ENCODE peak calls at places on chromosomes 2 and 18, in seven cellular contexts. G is prostate gland; H is SJSA1; I is mesenchymal stem cell; N is CD4-positive, alpha-beta memory T cell; X is psoas muscle; W is tibial nerve. R is an unnamed sample. For H3K9me3, the result is how much of the 10 kb centered on the place peaks cover.

GRCh38 chr2:232230557-232230956 is 148.0 kb upstream of the ALPP start:
- DNase-seq in W (no peak), N (no peak), X (no peak), G (no peak), H (no peak), I (no peak), R (no peak)

GRCh38 chr2:128786296-128786695 is 467.6 kb upstream of the HS6ST1 start:
- DNase-seq in H (no peak), X (no peak), G (no peak), I (no peak), N (no peak), W (no peak), R (no peak)

GRCh38 chr2:11940799-11941198 is 194.4 kb downstream of the LPIN1 start:
- DNase-seq in G (no peak), I (no peak), H (no peak), X (no peak), N (no peak), W (no peak), R (no peak)

GRCh38 chr2:139828011-139828410 is 1047.8 kb upstream of the NXPH2 start:
- DNase-seq in G (no peak), H (no peak), W (no peak), I (no peak), X (no peak), N (no peak), R (no peak)

GRCh38 chr2:132754392-132754791 is 84.4 kb upstream of the LYPD1 start:
- DNase-seq in I (no peak), N (no peak), W (no peak), X (no peak), G (no peak), H (no peak), R (no peak)

GRCh38 chr2:100886054-100886453 is 66.1 kb downstream of the NPAS2 start:
- DNase-seq in W (no peak), H (no peak), N (no peak), I (peak), X (no peak), G (no peak), R (no peak)

GRCh38 chr18:49371786-49372185 is 88.7 kb downstream of the DYM start:
- DNase-seq in G (no peak), W (no peak), N (no peak), X (no peak), I (no peak), H (no peak), R (no peak)

GRCh38 chr2:184628051-184628450 is 29.7 kb downstream of the ZNF804A start:
- DNase-seq in N (no peak), W (no peak), I (no peak), H (no peak), G (no peak), X (no peak), R (no peak)

GRCh38 chr2:49369650-49370049 is 215.3 kb upstream of the FSHR start:
- DNase-seq in I (no peak), N (no peak), W (no peak), G (no peak), X (no peak), H (no peak), R (no peak)

GRCh38 chr2:112793449-112793978 is 9.2 kb upstream of the IL1A start:
- DNase-seq in X (no peak), N (no peak), I (peak), W (no peak), H (no peak), G (no peak), R (no peak)

GRCh38 chr2:216519154-216519762 is 20.6 kb downstream of the RPL37A start:
- DNase-seq in H (peak), G (peak), I (peak), X (no peak), W (peak), N (peak), R (no peak)

GRCh38 chr18:22934789-22935188 is 1.7 kb downstream of the RBBP8 start:
- DNase-seq in W (no peak), I (no peak), N (no peak), X (no peak), H (no peak), G (no peak), R (no peak)

GRCh38 chr18:49459404-49460171 is 857 bp downstream of the DYM start:
- DNase-seq in N (peak), G (no peak), I (peak), W (no peak), H (no peak), X (no peak), R (no peak)

GRCh38 chr2:46032996-46033395 is 264.2 kb upstream of the EPAS1 start:
- DNase-seq in G (no peak), W (no peak), I (no peak), X (no peak), N (no peak), H (no peak), R (no peak)

GRCh38 chr2:85729825-85730510 is 23.8 kb upstream of the ATOH8 start:
- DNase-seq in X (no peak), H (no peak), W (no peak), G (no peak), N (no peak), I (no peak), R (no peak)

GRCh38 chr18:657311-657997 is at the start of gene TYMS:
- DNase-seq in I (peak), N (no peak), W (no peak), H (peak), G (peak), X (peak), R (peak)

GRCh38 chr2:103809946-103810345 is 1044.0 kb upstream of the POU3F3 start:
- DNase-seq in G (no peak), X (no peak), N (no peak), W (no peak), I (peak), H (no peak), R (no peak)

GRCh38 chr2:239380831-239381708 is 19.8 kb downstream of the HDAC4 start:
- DNase-seq in W (peak), N (peak), G (no peak), H (no peak), I (no peak), X (no peak), R (no peak)

GRCh38 chr2:33681333-33681732 is 82.2 kb upstream of the FAM98A start:
- DNase-seq in G (no peak), W (no peak), X (no peak), N (no peak), I (no peak), H (no peak), R (no peak)

GRCh38 chr2:95310651-95311050 is 13.5 kb downstream of the KCNIP3 start:
- DNase-seq in W (no peak), H (no peak), N (no peak), X (no peak), G (no peak), I (no peak), R (no peak)

GRCh38 chr2:202118168-202118567 is 45.1 kb downstream of the KIAA2012 start:
- DNase-seq in H (no peak), X (no peak), N (no peak), I (no peak), G (no peak), W (no peak), R (no peak)

GRCh38 chr2:165067958-165068612 is 112.8 kb upstream of the SLC38A11 start:
- DNase-seq in W (no peak), I (peak), H (peak), X (no peak), N (no peak), G (no peak), R (no peak)

GRCh38 chr2:201298462-201298861 is 38.1 kb downstream of the CASP8 start:
- DNase-seq in G (no peak), I (no peak), W (no peak), X (no peak), H (no peak), N (no peak), R (no peak)

GRCh38 chr2:31778153-31778552 is 197.4 kb upstream of the SRD5A2 start:
- DNase-seq in I (no peak), G (no peak), X (no peak), W (no peak), N (no peak), H (no peak), R (no peak)

GRCh38 chr2:240898108-240898730 is 2.3 kb upstream of the MAB21L4 start:
- DNase-seq in H (no peak), G (peak), X (no peak), I (no peak), N (no peak), W (no peak), R (no peak)

GRCh38 chr2:191018663-191019119 is 4.7 kb upstream of the STAT1 start:
- DNase-seq in G (no peak), I (no peak), N (no peak), H (no peak), X (no peak), W (no peak), R (no peak)

GRCh38 chr18:31303771-31304170 is 14.2 kb upstream of the DSG1 start:
- DNase-seq in G (no peak), H (no peak), X (no peak), W (no peak), N (no peak), I (no peak), R (no peak)

GRCh38 chr2:145638675-145639074 is 1118.8 kb upstream of the ZEB2 start:
- DNase-seq in H (no peak), X (no peak), W (no peak), N (no peak), G (no peak), I (no peak), R (no peak)

GRCh38 chr2:216319771-216320170 is 52.5 kb downstream of the MARCHF4 start:
- DNase-seq in I (peak), H (no peak), G (no peak), X (no peak), N (no peak), W (no peak), R (no peak)

GRCh38 chr2:26292646-26293045 is 47.9 kb downstream of the HADHB start:
- DNase-seq in W (no peak), H (no peak), X (no peak), G (no peak), N (no peak), I (peak), R (no peak)

GRCh38 chr2:36087344-36087743 is 268.2 kb upstream of the CRIM1 start:
- DNase-seq in X (no peak), N (no peak), G (no peak), I (no peak), W (no peak), H (no peak), R (no peak)

GRCh38 chr2:96107883-96108551 is 8.4 kb downstream of the ADRA2B start:
- DNase-seq in N (no peak), H (no peak), G (no peak), X (no peak), I (no peak), W (no peak), R (no peak)

GRCh38 chr2:32721376-32721775 is 93.5 kb downstream of the TTC27 start:
- DNase-seq in N (no peak), X (no peak), W (no peak), G (no peak), H (no peak), I (no peak), R (no peak)

GRCh38 chr18:54140641-54141040 is 83.8 kb downstream of the MBD2 start:
- DNase-seq in H (no peak), N (no peak), G (no peak), X (no peak), W (no peak), I (no peak), R (no peak)

GRCh38 chr2:100250645-100251044 is 71.7 kb downstream of the LONRF2 start:
- DNase-seq in H (no peak), N (no peak), G (no peak), W (no peak), X (no peak), I (no peak), R (no peak)

GRCh38 chr2:242019344-242019743 is 149.8 kb downstream of the RTP5 start:
- DNase-seq in W (no peak), H (no peak), X (no peak), N (no peak), G (no peak), I (no peak), R (no peak)

GRCh38 chr2:242020196-242021004 is 150.9 kb downstream of the RTP5 start:
- DNase-seq in I (no peak), N (no peak), H (peak), X (no peak), W (peak), G (no peak), R (no peak)

GRCh38 chr2:242024751-242025355 is 155.3 kb downstream of the RTP5 start:
- DNase-seq in N (no peak), G (no peak), W (no peak), H (no peak), I (no peak), X (no peak), R (no peak)

GRCh38 chr2:242027676-242028450 is 158.3 kb downstream of the RTP5 start:
- DNase-seq in I (no peak), W (no peak), N (no peak), G (no peak), H (no peak), X (no peak), R (no peak)

GRCh38 chr2:242022550-242023290 is 153.2 kb downstream of the RTP5 start:
- DNase-seq in X (no peak), N (no peak), H (no peak), W (no peak), I (no peak), G (no peak), R (no peak)
- H3K9me3 ChIP-seq in X (under half), N (under half), H (under half), W (under half), I (under half), G (under half), R (under half)

GRCh38 chr2:81858998-81859397 is 1554.4 kb upstream of the LRRTM1 start:
- DNase-seq in N (no peak), H (no peak), X (no peak), I (peak), W (no peak), G (no peak), R (no peak)
- H3K9me3 ChIP-seq in N (under half), H (under half), X (under half), I (under half), W (under half), G (under half), R (under half)

GRCh38 chr18:63224574-63224973 is 95.0 kb downstream of the BCL2 start:
- DNase-seq in I (no peak), N (no peak), X (no peak), H (no peak), W (no peak), G (no peak), R (no peak)
- H3K9me3 ChIP-seq in I (under half), N (under half), X (under half), H (under half), W (under half), G (under half), R (under half)

GRCh38 chr2:196140213-196140612 is 31.2 kb downstream of the STK17B start:
- DNase-seq in H (no peak), X (no peak), W (no peak), I (no peak), N (no peak), G (no peak), R (no peak)

GRCh38 chr2:196131384-196131861 is 40.0 kb downstream of the STK17B start:
- DNase-seq in H (peak), I (no peak), W (no peak), G (peak), N (peak), X (peak), R (peak)

GRCh38 chr2:196137271-196137670 is 34.1 kb downstream of the STK17B start:
- DNase-seq in N (no peak), H (no peak), I (no peak), X (no peak), W (no peak), G (no peak), R (no peak)

GRCh38 chr2:196131949-196132925 is 39.1 kb downstream of the STK17B start:
- DNase-seq in I (peak), W (no peak), H (peak), G (no peak), X (no peak), N (peak), R (no peak)

GRCh38 chr2:196136151-196136550 is 35.2 kb downstream of the STK17B start:
- DNase-seq in N (no peak), G (no peak), H (no peak), X (no peak), I (no peak), W (no peak), R (no peak)
- H3K9me3 ChIP-seq in N (under half), G (under half), H (under half), X (under half), I (under half), W (under half), R (under half)

GRCh38 chr2:52498062-52498750 is 1269.4 kb upstream of the CHAC2 start:
- DNase-seq in I (no peak), W (no peak), N (no peak), G (no peak), X (no peak), H (no peak), R (no peak)
- H3K9me3 ChIP-seq in I (under half), W (under half), N (under half), G (under half), X (under half), H (under half), R (under half)

GRCh38 chr18:64519191-64519590 is 370.3 kb upstream of the LINC00305 start:
- DNase-seq in W (no peak), H (no peak), X (no peak), G (no peak), N (no peak), I (no peak), R (no peak)
- H3K9me3 ChIP-seq in W (under half), H (under half), X (under half), G (under half), N (under half), I (under half), R (under half)

DNA sequence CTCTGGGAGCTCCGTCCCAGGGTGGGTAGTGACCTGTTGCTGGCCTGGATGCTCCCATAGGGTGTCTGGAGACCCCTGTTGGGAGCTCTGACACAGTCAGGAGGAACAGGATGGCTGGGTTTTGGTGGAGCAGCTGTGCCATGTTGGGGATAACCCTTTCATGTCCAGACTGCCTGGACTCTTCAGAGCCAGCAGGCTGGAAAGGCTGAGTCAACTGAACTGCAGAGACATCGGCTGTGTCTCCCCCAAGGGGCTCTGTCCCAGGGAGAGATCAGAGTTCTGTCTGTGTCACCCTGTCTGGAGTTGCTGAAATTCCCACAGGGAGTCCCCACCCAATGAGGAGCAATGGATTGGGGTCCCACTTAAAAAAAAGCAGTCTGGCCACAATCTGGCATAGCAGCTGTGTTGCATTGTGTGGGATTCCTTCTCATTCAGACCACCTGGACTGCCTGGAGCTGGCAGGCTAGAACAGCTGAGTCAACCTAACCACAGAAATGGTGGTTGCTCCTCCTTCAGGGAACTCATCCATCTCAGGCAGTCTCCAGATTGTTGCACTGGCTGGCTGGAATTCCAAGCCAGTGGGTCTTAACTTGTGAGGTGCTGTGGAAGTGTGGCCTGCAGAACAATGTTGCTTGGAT is 37.2 kb downstream of the AGPS start:
- DNase-seq in W (no peak), G (no peak), H (peak), X (no peak), N (no peak), I (peak), R (no peak)
- H3K9me3 ChIP-seq in W (under half), G (under half), H (under half), X (under half), N (under half), I (under half), R (under half)

GRCh38 chr2:102144128-102144527 is 1.6 kb downstream of the IL1R1 start:
- DNase-seq in I (peak), H (no peak), G (peak), N (no peak), X (no peak), W (no peak), R (no peak)
- H3K9me3 ChIP-seq in I (under half), H (under half), G (under half), N (under half), X (under half), W (under half), R (under half)

GRCh38 chr2:150292192-150292591 is 195.3 kb downstream of the RND3 start:
- DNase-seq in I (no peak), H (no peak), X (no peak), G (no peak), N (no peak), W (no peak), R (no peak)
- H3K9me3 ChIP-seq in I (under half), H (under half), X (under half), G (under half), N (under half), W (under half), R (under half)

GRCh38 chr2:68371581-68371980 is 6.5 kb downstream of the PLEK start:
- DNase-seq in G (no peak), H (no peak), X (no peak), I (no peak), W (no peak), N (peak), R (no peak)

GRCh38 chr2:68368657-68369339 is 3.7 kb downstream of the PLEK start:
- DNase-seq in N (no peak), G (no peak), X (no peak), W (no peak), I (peak), H (no peak), R (no peak)

GRCh38 chr2:68371138-68371537 is 6.1 kb downstream of the PLEK start:
- DNase-seq in X (no peak), H (no peak), I (no peak), W (no peak), N (no peak), G (no peak), R (no peak)

GRCh38 chr2:68367918-68368656 is 3.0 kb downstream of the PLEK start:
- DNase-seq in G (no peak), W (no peak), X (no peak), H (no peak), I (no peak), N (no peak), R (no peak)

DNA sequence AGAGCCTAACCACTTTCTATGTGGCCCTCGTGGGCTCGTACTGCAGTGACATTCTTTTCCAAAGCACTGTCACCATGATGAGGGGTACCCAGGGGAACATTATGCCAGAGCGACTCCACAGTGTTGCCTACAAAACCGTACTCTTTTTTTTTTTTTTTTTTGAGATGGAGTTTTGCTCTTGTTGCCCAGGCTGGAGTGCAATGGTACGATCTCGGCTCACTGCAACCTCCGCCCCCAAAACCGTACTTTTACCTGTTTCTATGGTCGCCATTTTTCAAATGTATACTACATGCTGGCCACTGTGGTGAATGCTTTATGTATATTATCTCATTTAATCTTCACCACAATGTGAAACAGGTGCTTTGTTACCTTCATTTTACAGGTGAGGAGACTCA is 4.3 kb downstream of the PLEK start:
- DNase-seq in W (no peak), G (no peak), I (no peak), N (no peak), X (no peak), H (no peak), R (no peak)
- H3K9me3 ChIP-seq in W (under half), G (under half), I (under half), N (under half), X (under half), H (under half), R (under half)

R was measured in T-helper 17 cell.